ENCODE peak calls at places on chromosomes 2 and 18, in five cellular contexts. M is naive B cell, L is WTC11, C is endothelial cell, E is T-helper 9 cell. W is an unnamed sample.

GRCh38 chr2:19219060-19219459 is 139.4 kb downstream of the OSR1 start:
- DNase-seq in E (no peak), L (no peak), M (no peak), C (no peak), W (no peak)

GRCh38 chr2:197786010-197786877 is 1.1 kb upstream of the BOLL start:
- DNase-seq in E (peak; percentile 45), C (peak; percentile 72), L (peak; percentile 94), M (peak; percentile 40), W (peak; percentile 25)

GRCh38 chr2:40384714-40385113 is 67.2 kb downstream of the SLC8A1 start:
- DNase-seq in L (no peak), C (no peak), E (no peak), M (no peak), W (no peak)

GRCh38 chr2:70472256-70472905 is 81.2 kb downstream of the TGFA start:
- DNase-seq in E (no peak), L (no peak), M (no peak), C (no peak), W (no peak)

GRCh38 chr18:75558790-75559189 is 131.3 kb upstream of the SMIM21 start:
- DNase-seq in M (no peak), L (no peak), C (no peak), E (no peak), W (no peak)

GRCh38 chr2:102753563-102754159 is 8.2 kb upstream of the TMEM182 start:
- DNase-seq in C (peak; percentile 14), M (peak; percentile 17), E (no peak), L (no peak), W (no peak)

GRCh38 chr2:16972276-16972675 is 306.6 kb upstream of the CYRIA start:
- DNase-seq in L (no peak), M (no peak), E (no peak), C (no peak), W (no peak)

GRCh38 chr18:77995593-77995992 is 745.9 kb downstream of the GALR1 start:
- DNase-seq in C (no peak), E (no peak), L (no peak), M (no peak), W (no peak)

GRCh38 chr2:44715671-44716077 is 225.8 kb upstream of the SIX3 start:
- DNase-seq in C (peak; percentile 17), L (peak; percentile 26), E (no peak), M (no peak), W (no peak)

W was measured in T-helper 17 cell.